ENCODE peak calls at places on chromosome 16, in four cellular contexts. One of them, this sample, is unnamed.

GRCh38 chr16:88924834-88925539 is 52.0 kb downstream of the CBFA2T3 start:
- DNase-seq in nephron progenitor cell: peak
- DNase-seq in T-cell: no peak
- DNase-seq in NCI-H2171: peak
- DNase-seq in this sample: no peak

GRCh38 chr16:4948903-4949766 is 9.0 kb upstream of the SEC14L5 start:
- DNase-seq in NCI-H2171: no peak
- DNase-seq in nephron progenitor cell: no peak
- DNase-seq in T-cell: no peak
- DNase-seq in this sample: no peak

GRCh38 chr16:81486555-81487061 is 42.0 kb downstream of the CMIP start:
- DNase-seq in nephron progenitor cell: no peak
- DNase-seq in NCI-H2171: no peak
- DNase-seq in T-cell: no peak
- DNase-seq in this sample: no peak

GRCh38 chr16:14602443-14602963 is 27.6 kb downstream of the PARN start:
- DNase-seq in nephron progenitor cell: no peak
- DNase-seq in T-cell: no peak
- DNase-seq in NCI-H2171: no peak
- DNase-seq in this sample: no peak

GRCh38 chr16:87376660-87377059 is 6.9 kb downstream of the FBXO31 start:
- DNase-seq in nephron progenitor cell: no peak
- DNase-seq in NCI-H2171: no peak
- DNase-seq in T-cell: no peak
- DNase-seq in this sample: no peak

GRCh38 chr16:48409839-48410610 is 24.8 kb upstream of the SIAH1 start:
- DNase-seq in nephron progenitor cell: no peak
- DNase-seq in T-cell: no peak
- DNase-seq in NCI-H2171: no peak
- DNase-seq in this sample: no peak

GRCh38 chr16:74281285-74281684 is 15.3 kb upstream of the PSMD7 start:
- DNase-seq in NCI-H2171: no peak
- DNase-seq in T-cell: no peak
- DNase-seq in nephron progenitor cell: no peak
- DNase-seq in this sample: no peak

GRCh38 chr16:25066747-25067631 is 44.6 kb upstream of the LCMT1 start:
- DNase-seq in T-cell: peak
- DNase-seq in nephron progenitor cell: peak
- DNase-seq in NCI-H2171: peak
- DNase-seq in this sample: peak

GRCh38 chr16:53504665-53505064 is 1.7 kb upstream of the AKTIP start:
- DNase-seq in T-cell: no peak
- DNase-seq in NCI-H2171: no peak
- DNase-seq in nephron progenitor cell: no peak
- DNase-seq in this sample: no peak

GRCh38 chr16:15053904-15054303 is 2.0 kb downstream of the NTAN1 start:
- DNase-seq in NCI-H2171: no peak
- DNase-seq in T-cell: no peak
- DNase-seq in nephron progenitor cell: no peak
- DNase-seq in this sample: no peak

GRCh38 chr16:17269434-17269833 is 201.3 kb downstream of the XYLT1 start:
- DNase-seq in T-cell: no peak
- DNase-seq in nephron progenitor cell: no peak
- DNase-seq in NCI-H2171: no peak
- DNase-seq in this sample: no peak

GRCh38 chr16:28606291-28607115 is 3.3 kb downstream of the SULT1A1 start:
- DNase-seq in T-cell: no peak
- DNase-seq in nephron progenitor cell: no peak
- DNase-seq in NCI-H2171: no peak
- DNase-seq in this sample: no peak

GRCh38 chr16:66705790-66706505 is 9.4 kb upstream of the CMTM4 start:
- DNase-seq in nephron progenitor cell: no peak
- DNase-seq in NCI-H2171: no peak
- DNase-seq in T-cell: no peak
- DNase-seq in this sample: no peak

GRCh38 chr16:87201052-87201451 is 116.1 kb downstream of the C16orf95 start:
- DNase-seq in nephron progenitor cell: no peak
- DNase-seq in NCI-H2171: peak
- DNase-seq in T-cell: no peak
- DNase-seq in this sample: no peak

GRCh38 chr16:49462989-49463371 is 89.4 kb downstream of the C16orf78 start:
- DNase-seq in T-cell: no peak
- DNase-seq in NCI-H2171: peak
- DNase-seq in nephron progenitor cell: no peak
- DNase-seq in this sample: peak

GRCh38 chr16:30794634-30795033 is 7.6 kb upstream of the ZNF629 start:
- DNase-seq in T-cell: no peak
- DNase-seq in nephron progenitor cell: no peak
- DNase-seq in NCI-H2171: no peak
- DNase-seq in this sample: no peak

GRCh38 chr16:900211-900610 is 70.6 kb downstream of the LMF1 start:
- DNase-seq in T-cell: no peak
- DNase-seq in NCI-H2171: no peak
- DNase-seq in nephron progenitor cell: no peak
- DNase-seq in this sample: no peak

GRCh38 chr16:29148867-29149272 is 164.0 kb downstream of the LAT start:
- DNase-seq in T-cell: peak
- DNase-seq in NCI-H2171: no peak
- DNase-seq in nephron progenitor cell: no peak
- DNase-seq in this sample: peak

GRCh38 chr16:48622456-48623303 is 12.7 kb upstream of the N4BP1 start:
- DNase-seq in NCI-H2171: no peak
- DNase-seq in T-cell: no peak
- DNase-seq in nephron progenitor cell: no peak
- DNase-seq in this sample: no peak

GRCh38 chr16:68331879-68332410 is 21.1 kb downstream of the PRMT7 start:
- DNase-seq in nephron progenitor cell: no peak
- DNase-seq in NCI-H2171: no peak
- DNase-seq in T-cell: no peak
- DNase-seq in this sample: no peak

GRCh38 chr16:12517310-12517694 is 286.4 kb downstream of the CPPED1 start:
- DNase-seq in nephron progenitor cell: no peak
- DNase-seq in NCI-H2171: no peak
- DNase-seq in T-cell: no peak
- DNase-seq in this sample: no peak

GRCh38 chr16:35631261-35631945 is 2172.0 kb downstream of the TP53TG3F start:
- DNase-seq in NCI-H2171: no peak
- DNase-seq in nephron progenitor cell: no peak
- DNase-seq in T-cell: no peak
- DNase-seq in this sample: no peak

GRCh38 chr16:11571549-11571948 is 15.2 kb downstream of the LITAF start:
- DNase-seq in NCI-H2171: no peak
- DNase-seq in T-cell: no peak
- DNase-seq in nephron progenitor cell: no peak
- DNase-seq in this sample: no peak

GRCh38 chr16:278863-279366 is 1.5 kb upstream of the ARHGDIG start:
- DNase-seq in NCI-H2171: peak
- DNase-seq in T-cell: peak
- DNase-seq in nephron progenitor cell: no peak
- DNase-seq in this sample: peak

GRCh38 chr16:87227651-87228015 is 89.6 kb downstream of the C16orf95 start:
- DNase-seq in nephron progenitor cell: no peak
- DNase-seq in T-cell: no peak
- DNase-seq in NCI-H2171: no peak
- DNase-seq in this sample: no peak